ENCODE peak calls at places on chromosomes 3 and 15, in four cellular contexts. One of them, this sample, is unnamed.

GRCh38 chr15:37045859-37046318 is 54.5 kb downstream of the MEIS2 start:
- DNase-seq in activated T-cell treated with anti-CD3 and anti-CD28 coated beads for 1 hour: no peak
- DNase-seq in T47D: no peak
- DNase-seq in Jurkat, Clone E6-1: no peak
- DNase-seq in this sample: no peak

GRCh38 chr15:31333119-31333518 is 6.5 kb downstream of the KLF13 start:
- DNase-seq in T47D: no peak
- DNase-seq in Jurkat, Clone E6-1: no peak
- DNase-seq in activated T-cell treated with anti-CD3 and anti-CD28 coated beads for 1 hour: no peak
- DNase-seq in this sample: no peak

GRCh38 chr3:14458434-14459280 is 56.3 kb downstream of the SLC6A6 start:
- DNase-seq in activated T-cell treated with anti-CD3 and anti-CD28 coated beads for 1 hour: no peak
- DNase-seq in T47D: no peak
- DNase-seq in Jurkat, Clone E6-1: no peak
- DNase-seq in this sample: no peak

GRCh38 chr15:70714575-70714974 is 48.8 kb downstream of the UACA start:
- DNase-seq in Jurkat, Clone E6-1: no peak
- DNase-seq in activated T-cell treated with anti-CD3 and anti-CD28 coated beads for 1 hour: no peak
- DNase-seq in T47D: no peak
- DNase-seq in this sample: no peak

GRCh38 chr3:72633534-72633933 is 214.7 kb downstream of the SHQ1 start:
- DNase-seq in Jurkat, Clone E6-1: no peak
- DNase-seq in T47D: no peak
- DNase-seq in activated T-cell treated with anti-CD3 and anti-CD28 coated beads for 1 hour: no peak
- DNase-seq in this sample: no peak

GRCh38 chr3:14718539-14718938 is 43.6 kb downstream of the C3orf20 start:
- DNase-seq in activated T-cell treated with anti-CD3 and anti-CD28 coated beads for 1 hour: no peak
- DNase-seq in Jurkat, Clone E6-1: no peak
- DNase-seq in T47D: no peak
- DNase-seq in this sample: no peak

GRCh38 chr3:148600440-148600839 is 97.3 kb upstream of the AGTR1 start:
- DNase-seq in Jurkat, Clone E6-1: no peak
- DNase-seq in activated T-cell treated with anti-CD3 and anti-CD28 coated beads for 1 hour: no peak
- DNase-seq in T47D: no peak
- DNase-seq in this sample: no peak

GRCh38 chr15:34673241-34673640 is 81.6 kb downstream of the GJD2 start:
- DNase-seq in activated T-cell treated with anti-CD3 and anti-CD28 coated beads for 1 hour: no peak
- DNase-seq in Jurkat, Clone E6-1: no peak
- DNase-seq in T47D: no peak
- DNase-seq in this sample: no peak

GRCh38 chr15:74630284-74631086 is 14.8 kb downstream of the CLK3 start:
- DNase-seq in Jurkat, Clone E6-1: no peak
- DNase-seq in activated T-cell treated with anti-CD3 and anti-CD28 coated beads for 1 hour: no peak
- DNase-seq in T47D: no peak
- DNase-seq in this sample: no peak

GRCh38 chr3:192920406-192920805 is 2.8 kb upstream of the MB21D2 start:
- DNase-seq in T47D: no peak
- DNase-seq in activated T-cell treated with anti-CD3 and anti-CD28 coated beads for 1 hour: no peak
- DNase-seq in Jurkat, Clone E6-1: no peak
- DNase-seq in this sample: no peak